ENCODE peak calls at places on chromosome 9, in six cellular contexts. K, U, L, T, N and Z are unnamed samples.
A peak's percentile ranks its signal among the peaks of the same experiment; 100 is the strongest.

GRCh38 chr9:72564517-72565281 is 43.3 kb downstream of the TMC1 start:
- DNase-seq in K (no peak), U (no peak), L (no peak), T (no peak), N (no peak), Z (no peak)

GRCh38 chr9:28409919-28410318 is 836.6 kb upstream of the C9orf72 start:
- DNase-seq in K (no peak), U (no peak), L (no peak), T (no peak), N (no peak), Z (no peak)

GRCh38 chr9:130805510-130806387 is 29.3 kb upstream of the ABL1 start:
- DNase-seq in K (peak; percentile 11), U (no peak), L (no peak), T (peak; percentile 14), N (no peak), Z (no peak)

GRCh38 chr9:13443380-13444271 is 164.1 kb upstream of the MPDZ start:
- DNase-seq in K (no peak), U (no peak), L (no peak), T (no peak), N (no peak), Z (no peak)

GRCh38 chr9:80885894-80886293 is 803.5 kb downstream of the TLE1 start:
- DNase-seq in K (no peak), U (no peak), L (no peak), T (no peak), N (no peak), Z (no peak)

GRCh38 chr9:31104249-31104648 is 1280.2 kb upstream of the ACO1 start:
- DNase-seq in K (no peak), U (no peak), L (no peak), T (no peak), N (no peak), Z (no peak)

GRCh38 chr9:4238522-4238921 is 61.3 kb downstream of the GLIS3 start:
- DNase-seq in K (no peak), U (no peak), L (no peak), T (no peak), N (no peak), Z (no peak)

GRCh38 chr9:114417511-114417910 is 29.7 kb upstream of the AKNA start:
- DNase-seq in K (no peak), U (no peak), L (no peak), T (no peak), N (no peak), Z (no peak)

GRCh38 chr9:33924978-33925797 is 108.2 kb downstream of the UBE2R2 start:
- DNase-seq in K (no peak), U (no peak), L (peak; percentile 35), T (peak; percentile 64), N (no peak), Z (peak; percentile 57)

GRCh38 chr9:73183917-73184861 is 32.5 kb downstream of the ANXA1 start:
- DNase-seq in K (peak; percentile 33), U (no peak), L (no peak), T (peak; percentile 1), N (no peak), Z (no peak)

GRCh38 chr9:82180711-82181110 is 192.1 kb downstream of the SPATA31D1 start:
- DNase-seq in K (no peak), U (no peak), L (no peak), T (no peak), N (no peak), Z (no peak)

GRCh38 chr9:86983260-86984255 is 36.3 kb upstream of the GAS1 start:
- DNase-seq in K (no peak), U (no peak), L (no peak), T (no peak), N (no peak), Z (peak; percentile 32)

GRCh38 chr9:86700601-86701000 is 246.7 kb downstream of the GAS1 start:
- DNase-seq in K (no peak), U (no peak), L (no peak), T (no peak), N (no peak), Z (no peak)

GRCh38 chr9:112823257-112823656 is 67.4 kb downstream of the SLC46A2 start:
- DNase-seq in K (no peak), U (no peak), L (no peak), T (no peak), N (no peak), Z (no peak)

GRCh38 chr9:87614402-87614801 is 111.5 kb upstream of the CTSL start:
- DNase-seq in K (peak; percentile 54), U (no peak), L (no peak), T (no peak), N (no peak), Z (no peak)

GRCh38 chr9:13110766-13111400 is 168.6 kb downstream of the MPDZ start:
- DNase-seq in K (no peak), U (no peak), L (no peak), T (no peak), N (no peak), Z (peak; percentile 10)

GRCh38 chr9:95876595-95876994 is 1.1 kb downstream of the ERCC6L2 start:
- DNase-seq in K (no peak), U (no peak), L (no peak), T (no peak), N (no peak), Z (no peak)

GRCh38 chr9:108844856-108845255 is 10.9 kb downstream of the ACTL7B start:
- DNase-seq in K (no peak), U (no peak), L (no peak), T (no peak), N (no peak), Z (no peak)

GRCh38 chr9:93665566-93666278 is 89.3 kb downstream of the PHF2 start:
- DNase-seq in K (no peak), U (peak; percentile 62), L (no peak), T (no peak), N (peak; percentile 72), Z (peak; percentile 10)

GRCh38 chr9:12771891-12772290 is 2.9 kb upstream of the LURAP1L start:
- DNase-seq in K (no peak), U (no peak), L (no peak), T (no peak), N (no peak), Z (no peak)

GRCh38 chr9:137829260-137829996 is 48.2 kb upstream of the CACNA1B start:
- DNase-seq in K (no peak), U (no peak), L (no peak), T (no peak), N (no peak), Z (no peak)

GRCh38 chr9:37382982-37383357 is 39.5 kb upstream of the GRHPR start:
- DNase-seq in K (no peak), U (no peak), L (no peak), T (no peak), N (no peak), Z (no peak)

GRCh38 chr9:126304946-126305370 is 21.7 kb upstream of the MVB12B start:
- DNase-seq in K (no peak), U (no peak), L (no peak), T (no peak), N (no peak), Z (no peak)

GRCh38 chr9:134224130-134224826 is 59.9 kb upstream of the RNU6ATAC start:
- DNase-seq in K (no peak), U (peak; percentile 60), L (no peak), T (no peak), N (no peak), Z (no peak)

GRCh38 chr9:86721843-86722705 is 225.2 kb downstream of the GAS1 start:
- DNase-seq in K (no peak), U (peak; percentile 87), L (no peak), T (no peak), N (no peak), Z (peak; percentile 47)

GRCh38 chr9:83919111-83919510 is 2.1 kb downstream of the KIF27 start:
- DNase-seq in K (no peak), U (no peak), L (no peak), T (no peak), N (no peak), Z (no peak)

GRCh38 chr9:4298255-4299005 is 1.4 kb downstream of the GLIS3 start:
- DNase-seq in K (no peak), U (peak; percentile 70), L (peak; percentile 67), T (peak; percentile 14), N (peak; percentile 78), Z (peak; percentile 29)

GRCh38 chr9:79572032-79572890 is 496 bp downstream of the TLE4 start:
- DNase-seq in K (peak; percentile 83), U (peak; percentile 68), L (peak; percentile 50), T (peak; percentile 52), N (peak; percentile 80), Z (no peak)

GRCh38 chr9:92669890-92670708 is at the start of gene IPPK:
- DNase-seq in K (peak; percentile 95), U (peak; percentile 99), L (peak; percentile 99), T (peak; percentile 99), N (peak; percentile 99), Z (peak; percentile 97)

GRCh38 chr9:82363236-82363635 is 374.7 kb downstream of the SPATA31D1 start:
- DNase-seq in K (no peak), U (no peak), L (no peak), T (no peak), N (no peak), Z (no peak)

GRCh38 chr9:121360975-121361374 is 9.1 kb downstream of the STOM start:
- DNase-seq in K (no peak), U (no peak), L (no peak), T (no peak), N (no peak), Z (no peak)

GRCh38 chr9:98396236-98396635 is 140.8 kb upstream of the TBC1D2 start:
- DNase-seq in K (no peak), U (no peak), L (no peak), T (no peak), N (no peak), Z (no peak)

GRCh38 chr9:110758201-110758600 is 89.6 kb downstream of the MUSK start:
- DNase-seq in K (no peak), U (no peak), L (no peak), T (no peak), N (no peak), Z (no peak)

GRCh38 chr9:83199240-83199639 is 136.3 kb upstream of the RASEF start:
- DNase-seq in K (no peak), U (no peak), L (no peak), T (no peak), N (no peak), Z (no peak)

GRCh38 chr9:33263131-33263935 is 1.2 kb downstream of the BAG1 start:
- DNase-seq in K (peak; percentile 8), U (no peak), L (no peak), T (peak; percentile 27), N (no peak), Z (peak; percentile 39)